ENCODE peak calls at places on chromosomes 1 and 21, in six cellular contexts. W is retina, T is HS-5, F is cortex of kidney, A is glomerular endothelial cell, R is KBM-7. U is an unnamed sample.

GRCh38 chr21:31363720-31364119 is 19.7 kb upstream of the TIAM1 start:
- DNase-seq in R (peak), F (no peak), A (no peak), W (no peak), T (no peak), U (no peak)

GRCh38 chr1:32969556-32969955 is 4.9 kb upstream of the RNF19B start:
- DNase-seq in A (no peak), R (no peak), T (no peak), F (no peak), W (no peak), U (no peak)

GRCh38 chr21:43025636-43026180 is 49.9 kb downstream of the CBS start:
- DNase-seq in F (no peak), T (peak), R (no peak), W (no peak), A (no peak), U (peak)

GRCh38 chr1:53608071-53608470 is 130.9 kb downstream of the GLIS1 start:
- DNase-seq in F (no peak), T (no peak), R (no peak), A (no peak), W (no peak), U (no peak)

GRCh38 chr1:244239261-244239770 is 188.2 kb downstream of the ZBTB18 start:
- DNase-seq in W (no peak), F (no peak), A (no peak), T (no peak), R (peak), U (peak)

GRCh38 chr1:221093903-221094865 is 214.9 kb downstream of the HLX start:
- DNase-seq in T (no peak), F (no peak), R (peak), A (no peak), W (no peak), U (no peak)

GRCh38 chr1:118788372-118788955 is 199.7 kb downstream of the TBX15 start:
- DNase-seq in T (peak), W (no peak), R (no peak), A (no peak), F (no peak), U (peak)

GRCh38 chr1:46202975-46203737 is at the start of gene LURAP1:
- DNase-seq in F (no peak), A (no peak), R (peak), T (no peak), W (peak), U (peak)

GRCh38 chr1:92858564-92859399 is 26.9 kb downstream of the RPL5 start:
- DNase-seq in W (peak), F (no peak), T (peak), R (peak), A (peak), U (peak)

GRCh38 chr1:221689138-221689537 is 52.8 kb downstream of the DUSP10 start:
- DNase-seq in W (no peak), T (no peak), F (no peak), R (no peak), A (no peak), U (no peak)